ENCODE peak calls at places on chromosomes 13 and 19, in six cellular contexts. One of them, this sample, is unnamed.

GRCh38 chr19:3618144-3618810 is 8.3 kb downstream of the CACTIN start:
- DNase-seq in CD8-positive, alpha-beta memory T cell: peak
- DNase-seq in psoas muscle: peak
- DNase-seq in ovary: peak
- DNase-seq in brain microvascular endothelial cell: no peak
- DNase-seq in RWPE2: peak
- DNase-seq in this sample: peak

GRCh38 chr13:48783831-48784230 is 130.1 kb downstream of the CYSLTR2 start:
- DNase-seq in RWPE2: no peak
- DNase-seq in CD8-positive, alpha-beta memory T cell: no peak
- DNase-seq in ovary: no peak
- DNase-seq in brain microvascular endothelial cell: no peak
- DNase-seq in psoas muscle: no peak
- DNase-seq in this sample: no peak

GRCh38 chr13:105763851-105764250 is 771.6 kb downstream of the EFNB2 start:
- DNase-seq in RWPE2: no peak
- DNase-seq in brain microvascular endothelial cell: no peak
- DNase-seq in psoas muscle: no peak
- DNase-seq in ovary: no peak
- DNase-seq in CD8-positive, alpha-beta memory T cell: no peak
- DNase-seq in this sample: no peak

GRCh38 chr13:92950771-92951170 is 275.8 kb upstream of the GPC6 start:
- DNase-seq in psoas muscle: no peak
- DNase-seq in brain microvascular endothelial cell: no peak
- DNase-seq in RWPE2: no peak
- DNase-seq in CD8-positive, alpha-beta memory T cell: no peak
- DNase-seq in ovary: no peak
- DNase-seq in this sample: no peak

GRCh38 chr19:19403373-19403901 is 2.0 kb upstream of the GATAD2A start:
- DNase-seq in brain microvascular endothelial cell: peak
- DNase-seq in CD8-positive, alpha-beta memory T cell: no peak
- DNase-seq in RWPE2: no peak
- DNase-seq in ovary: no peak
- DNase-seq in psoas muscle: peak
- DNase-seq in this sample: no peak

GRCh38 chr13:60226507-60226906 is 62.8 kb upstream of the DIAPH3 start:
- DNase-seq in RWPE2: no peak
- DNase-seq in psoas muscle: no peak
- DNase-seq in CD8-positive, alpha-beta memory T cell: no peak
- DNase-seq in brain microvascular endothelial cell: peak
- DNase-seq in ovary: no peak
- DNase-seq in this sample: peak

GRCh38 chr19:46202872-46203860 is 26.4 kb upstream of the IGFL1 start:
- DNase-seq in ovary: no peak
- DNase-seq in RWPE2: no peak
- DNase-seq in psoas muscle: no peak
- DNase-seq in CD8-positive, alpha-beta memory T cell: no peak
- DNase-seq in brain microvascular endothelial cell: no peak
- DNase-seq in this sample: no peak

GRCh38 chr13:23979361-23980159 is 82.3 kb upstream of the C1QTNF9B start:
- DNase-seq in CD8-positive, alpha-beta memory T cell: peak
- DNase-seq in psoas muscle: peak
- DNase-seq in brain microvascular endothelial cell: peak
- DNase-seq in ovary: peak
- DNase-seq in RWPE2: peak
- DNase-seq in this sample: peak

GRCh38 chr13:86464193-86464592 is 665.0 kb upstream of the SLITRK6 start:
- DNase-seq in ovary: no peak
- DNase-seq in psoas muscle: no peak
- DNase-seq in CD8-positive, alpha-beta memory T cell: no peak
- DNase-seq in RWPE2: no peak
- DNase-seq in brain microvascular endothelial cell: no peak
- DNase-seq in this sample: no peak

GRCh38 chr13:30763786-30764440 is 28.6 kb downstream of the ALOX5AP start:
- DNase-seq in psoas muscle: no peak
- DNase-seq in RWPE2: no peak
- DNase-seq in brain microvascular endothelial cell: no peak
- DNase-seq in CD8-positive, alpha-beta memory T cell: no peak
- DNase-seq in ovary: no peak
- DNase-seq in this sample: no peak

GRCh38 chr19:29680447-29680846 is 15.2 kb downstream of the PLEKHF1 start:
- DNase-seq in RWPE2: no peak
- DNase-seq in ovary: no peak
- DNase-seq in CD8-positive, alpha-beta memory T cell: peak
- DNase-seq in brain microvascular endothelial cell: no peak
- DNase-seq in psoas muscle: peak
- DNase-seq in this sample: no peak

GRCh38 chr19:14412436-14413071 is 6.6 kb downstream of the DDX39A start:
- DNase-seq in psoas muscle: no peak
- DNase-seq in brain microvascular endothelial cell: no peak
- DNase-seq in CD8-positive, alpha-beta memory T cell: no peak
- DNase-seq in RWPE2: no peak
- DNase-seq in ovary: no peak
- DNase-seq in this sample: no peak

GRCh38 chr19:4967738-4968461 is 1.0 kb upstream of the KDM4B start:
- DNase-seq in psoas muscle: no peak
- DNase-seq in RWPE2: no peak
- DNase-seq in ovary: no peak
- DNase-seq in brain microvascular endothelial cell: no peak
- DNase-seq in CD8-positive, alpha-beta memory T cell: no peak
- DNase-seq in this sample: no peak

GRCh38 chr13:70568571-70568970 is 460.3 kb upstream of the KLHL1 start:
- DNase-seq in CD8-positive, alpha-beta memory T cell: no peak
- DNase-seq in psoas muscle: no peak
- DNase-seq in RWPE2: no peak
- DNase-seq in brain microvascular endothelial cell: peak
- DNase-seq in ovary: no peak
- DNase-seq in this sample: no peak

GRCh38 chr13:51644649-51645048 is 60.4 kb downstream of the WDFY2 start:
- DNase-seq in brain microvascular endothelial cell: peak
- DNase-seq in psoas muscle: no peak
- DNase-seq in CD8-positive, alpha-beta memory T cell: no peak
- DNase-seq in ovary: no peak
- DNase-seq in RWPE2: no peak
- DNase-seq in this sample: no peak

GRCh38 chr13:23928985-23929384 is 31.7 kb upstream of the C1QTNF9B start:
- DNase-seq in psoas muscle: no peak
- DNase-seq in RWPE2: no peak
- DNase-seq in ovary: no peak
- DNase-seq in CD8-positive, alpha-beta memory T cell: no peak
- DNase-seq in brain microvascular endothelial cell: peak
- DNase-seq in this sample: no peak

GRCh38 chr19:11578342-11579142 is 1.1 kb upstream of the ACP5 start:
- DNase-seq in RWPE2: no peak
- DNase-seq in psoas muscle: peak
- DNase-seq in CD8-positive, alpha-beta memory T cell: peak
- DNase-seq in ovary: peak
- DNase-seq in brain microvascular endothelial cell: no peak
- DNase-seq in this sample: peak

GRCh38 chr13:94112227-94112626 is 367.3 kb downstream of the DCT start:
- DNase-seq in ovary: no peak
- DNase-seq in RWPE2: no peak
- DNase-seq in brain microvascular endothelial cell: peak
- DNase-seq in psoas muscle: peak
- DNase-seq in CD8-positive, alpha-beta memory T cell: no peak
- DNase-seq in this sample: peak

GRCh38 chr19:34598217-34599155 is 78.5 kb downstream of the SCGB2B2 start:
- DNase-seq in ovary: no peak
- DNase-seq in brain microvascular endothelial cell: no peak
- DNase-seq in CD8-positive, alpha-beta memory T cell: no peak
- DNase-seq in RWPE2: no peak
- DNase-seq in psoas muscle: no peak
- DNase-seq in this sample: no peak

DNA sequence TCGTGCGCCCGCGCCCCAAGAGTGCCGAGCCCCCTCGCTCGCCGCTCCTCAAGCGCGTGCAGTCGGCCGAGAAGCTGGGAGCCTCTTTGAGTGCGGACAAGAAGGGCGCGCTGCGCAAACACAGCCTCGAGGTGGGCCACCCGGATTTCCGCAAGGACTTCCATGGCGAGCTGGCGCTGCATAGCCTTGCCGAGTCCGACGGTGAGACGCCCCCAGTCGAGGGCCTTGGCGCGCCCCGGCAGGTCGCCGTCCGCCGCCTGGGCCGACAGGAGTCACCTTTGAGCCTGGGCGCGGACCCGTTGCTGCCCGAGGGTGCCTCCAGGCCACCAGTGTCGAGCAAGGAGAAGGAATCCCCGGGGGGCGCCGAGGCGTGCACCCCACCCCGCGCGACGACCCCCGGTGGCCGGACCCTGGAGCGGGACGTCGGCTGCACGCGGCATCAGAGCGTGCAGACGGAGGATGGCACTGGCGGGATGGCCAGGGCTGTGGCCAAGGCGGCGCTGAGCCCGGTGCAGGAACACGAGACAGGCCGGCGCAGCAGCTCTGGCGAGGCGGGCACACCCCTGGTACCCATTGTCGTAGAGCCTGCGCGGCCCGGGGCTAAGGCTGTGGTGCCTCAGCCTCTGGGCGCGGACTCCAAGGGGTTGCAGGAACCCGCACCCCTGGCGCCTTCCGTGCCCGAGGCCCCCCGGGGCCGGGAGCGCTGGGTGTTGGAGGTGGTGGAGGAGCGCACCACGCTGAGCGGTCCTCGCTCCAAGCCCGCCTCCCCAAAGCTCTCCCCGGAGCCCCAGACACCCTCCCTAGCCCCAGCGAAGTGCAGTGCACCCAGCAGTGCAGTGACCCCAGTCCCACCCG is 7.1 kb downstream of the DNASE2 start:
- DNase-seq in RWPE2: no peak
- DNase-seq in CD8-positive, alpha-beta memory T cell: no peak
- DNase-seq in psoas muscle: no peak
- DNase-seq in brain microvascular endothelial cell: no peak
- DNase-seq in ovary: no peak
- DNase-seq in this sample: no peak
- H3K4me3 ChIP-seq in RWPE2: peak
- H3K4me3 ChIP-seq in CD8-positive, alpha-beta memory T cell: no peak
- H3K4me3 ChIP-seq in psoas muscle: peak
- H3K4me3 ChIP-seq in brain microvascular endothelial cell: no peak
- H3K4me3 ChIP-seq in ovary: no peak
- H3K4me3 ChIP-seq in this sample: no peak

DNA sequence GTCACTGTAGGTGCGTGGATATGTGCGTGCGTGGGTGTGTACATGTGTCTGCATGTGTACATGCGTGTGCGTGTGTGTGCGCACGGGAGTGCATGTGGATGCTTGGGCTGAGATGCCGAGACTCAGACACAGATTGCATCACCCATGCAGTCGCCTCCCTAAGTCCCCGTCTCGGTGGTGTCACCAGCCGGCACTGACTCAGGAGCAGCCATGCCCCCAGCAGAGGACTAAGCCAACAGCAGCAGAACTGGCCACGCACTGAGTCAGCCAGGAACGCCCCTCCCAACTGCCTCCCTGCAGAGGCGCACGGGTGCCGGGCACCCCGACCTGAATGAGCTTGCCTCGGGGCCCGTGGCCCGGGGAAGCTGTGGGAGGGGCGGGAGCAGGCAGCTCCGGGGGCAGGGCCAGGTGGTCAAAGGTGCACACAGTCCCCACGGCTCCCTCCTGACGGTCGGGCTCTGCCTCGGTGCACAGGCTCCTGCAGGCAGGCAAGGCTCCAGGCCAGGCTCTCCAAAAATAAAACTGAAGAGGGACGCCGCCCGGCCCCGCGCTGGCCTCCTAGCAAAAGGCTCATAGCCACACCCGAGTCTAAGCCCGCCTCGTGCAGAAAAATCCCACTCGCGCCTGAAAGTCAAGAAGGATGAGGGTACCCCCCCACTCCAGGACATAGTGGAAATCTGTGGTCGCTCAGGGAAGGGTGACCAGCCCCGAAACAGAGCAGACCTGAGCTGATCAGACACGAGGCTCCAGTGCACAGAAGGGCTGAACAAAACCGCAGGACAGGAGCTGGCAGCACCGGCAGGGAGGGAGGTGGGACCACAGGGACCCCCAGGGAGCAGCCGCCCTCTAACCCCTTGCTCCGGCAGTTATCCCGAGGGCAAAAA is 49.2 kb downstream of the GADD45B start:
- DNase-seq in ovary: no peak
- DNase-seq in RWPE2: no peak
- DNase-seq in CD8-positive, alpha-beta memory T cell: no peak
- DNase-seq in psoas muscle: peak
- DNase-seq in brain microvascular endothelial cell: peak
- DNase-seq in this sample: peak
- H3K4me3 ChIP-seq in ovary: no peak
- H3K4me3 ChIP-seq in RWPE2: peak
- H3K4me3 ChIP-seq in CD8-positive, alpha-beta memory T cell: no peak
- H3K4me3 ChIP-seq in psoas muscle: peak
- H3K4me3 ChIP-seq in brain microvascular endothelial cell: peak
- H3K4me3 ChIP-seq in this sample: no peak

DNA sequence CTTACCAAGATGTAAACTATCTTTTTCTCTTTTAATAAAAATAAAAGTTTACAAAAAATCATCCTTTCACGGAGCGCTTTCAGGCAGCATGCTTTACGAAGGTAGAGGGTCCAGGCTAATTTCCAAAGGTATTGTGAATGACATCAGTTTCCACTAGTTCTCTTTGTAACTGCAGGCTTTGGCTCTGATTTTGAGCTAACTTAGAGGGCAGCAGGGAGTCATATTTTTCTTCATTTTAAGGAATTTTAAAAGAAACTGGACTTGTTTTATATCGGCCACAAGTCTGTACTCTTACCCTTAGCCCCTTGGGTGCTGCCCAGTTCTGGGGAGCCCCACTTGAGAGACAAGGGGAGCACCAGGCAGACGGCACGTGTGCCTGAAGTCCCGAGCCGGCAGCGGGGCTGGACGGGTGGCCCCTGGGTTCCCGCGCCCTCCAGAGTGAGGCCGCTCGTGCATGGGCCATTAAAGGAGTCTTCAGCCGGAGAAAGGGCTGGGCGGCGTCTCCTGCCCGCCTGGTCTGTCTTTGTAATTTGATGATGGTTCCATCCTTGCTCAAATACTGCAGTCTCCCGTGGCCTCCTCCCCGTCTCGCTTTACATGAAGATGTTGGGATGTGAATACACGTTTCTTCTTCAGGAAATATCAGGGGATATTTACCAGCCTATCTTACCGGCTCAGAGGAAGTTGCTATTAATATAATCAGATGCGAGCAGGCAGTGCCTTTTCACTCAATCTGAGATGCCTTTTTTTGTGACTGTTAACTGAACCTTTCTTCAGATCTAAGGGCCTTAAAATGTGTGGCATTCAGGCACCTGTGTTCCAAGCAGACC is 67.4 kb downstream of the GGACT start:
- DNase-seq in RWPE2: no peak
- DNase-seq in CD8-positive, alpha-beta memory T cell: no peak
- DNase-seq in psoas muscle: no peak
- DNase-seq in brain microvascular endothelial cell: no peak
- DNase-seq in ovary: no peak
- DNase-seq in this sample: no peak
- H3K4me3 ChIP-seq in RWPE2: no peak
- H3K4me3 ChIP-seq in CD8-positive, alpha-beta memory T cell: peak
- H3K4me3 ChIP-seq in psoas muscle: no peak
- H3K4me3 ChIP-seq in brain microvascular endothelial cell: peak
- H3K4me3 ChIP-seq in ovary: no peak
- H3K4me3 ChIP-seq in this sample: no peak

DNA sequence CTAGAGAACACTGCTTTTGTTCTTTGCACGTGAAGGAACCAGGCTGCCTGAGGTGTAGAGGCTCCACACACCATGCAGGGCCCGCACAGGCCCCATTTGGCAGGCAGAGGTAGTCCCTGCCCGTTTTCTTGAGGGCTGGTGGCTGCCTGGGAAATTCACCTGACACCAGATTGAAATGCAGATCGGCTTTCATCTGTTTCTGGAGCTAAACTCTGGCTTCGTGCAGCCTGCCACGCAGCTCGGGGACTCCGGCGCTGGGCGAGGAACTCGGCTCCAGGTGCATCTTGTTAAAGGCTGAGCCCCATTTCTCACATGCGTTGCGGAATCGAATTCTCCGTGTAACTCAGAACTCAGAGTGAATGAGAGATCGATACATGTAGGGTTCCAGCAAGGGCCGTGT is 37.7 kb downstream of the ATP11A start:
- DNase-seq in brain microvascular endothelial cell: no peak
- DNase-seq in RWPE2: no peak
- DNase-seq in psoas muscle: no peak
- DNase-seq in CD8-positive, alpha-beta memory T cell: no peak
- DNase-seq in ovary: no peak
- DNase-seq in this sample: no peak
- H3K4me3 ChIP-seq in brain microvascular endothelial cell: no peak
- H3K4me3 ChIP-seq in RWPE2: no peak
- H3K4me3 ChIP-seq in psoas muscle: no peak
- H3K4me3 ChIP-seq in CD8-positive, alpha-beta memory T cell: no peak
- H3K4me3 ChIP-seq in ovary: no peak
- H3K4me3 ChIP-seq in this sample: no peak